ENCODE peak calls at places on chromosomes 12 and 14, in eight cellular contexts. L, N, T, G, P, A, B and H are unnamed samples.

GRCh38 chr12:10395390-10395998 is 5.7 kb upstream of the KLRK1 start:
- DNase-seq in L (peak), N (no peak), T (no peak), G (peak), P (peak), A (peak), B (peak), H (no peak)

GRCh38 chr14:34926552-34926951 is 51.4 kb upstream of the BAZ1A start:
- DNase-seq in L (no peak), N (no peak), T (no peak), G (no peak), P (no peak), A (peak), B (no peak), H (no peak)

GRCh38 chr14:81837304-81837703 is 303.7 kb upstream of the SEL1L start:
- DNase-seq in L (no peak), N (no peak), T (no peak), G (no peak), P (no peak), A (no peak), B (no peak), H (no peak)

GRCh38 chr12:46677749-46678148 is 148.0 kb downstream of the SLC38A4 start:
- DNase-seq in L (no peak), N (no peak), T (no peak), G (no peak), P (no peak), A (peak), B (no peak), H (no peak)

GRCh38 chr12:127389923-127390322 is 877.0 kb upstream of the TMEM132C start:
- DNase-seq in L (no peak), N (peak), T (peak), G (no peak), P (no peak), A (peak), B (no peak), H (no peak)

GRCh38 chr12:38961683-38962082 is 56.3 kb upstream of the CPNE8 start:
- DNase-seq in L (no peak), N (no peak), T (peak), G (no peak), P (no peak), A (no peak), B (no peak), H (no peak)

GRCh38 chr14:54597795-54598443 is 31.0 kb downstream of the SAMD4A start:
- DNase-seq in L (no peak), N (no peak), T (no peak), G (no peak), P (no peak), A (peak), B (no peak), H (no peak)

GRCh38 chr12:91493308-91493707 is 310.7 kb upstream of the DCN start:
- DNase-seq in L (no peak), N (no peak), T (no peak), G (no peak), P (no peak), A (no peak), B (no peak), H (no peak)

GRCh38 chr12:34398366-34398705 is 376.0 kb downstream of the ALG10 start:
- DNase-seq in L (no peak), N (no peak), T (no peak), G (no peak), P (peak), A (no peak), B (peak), H (no peak)